ENCODE peak calls at places on chromosomes 16 and 17, in nine cellular contexts. A, V, N, F, H, D, R, K and L are unnamed samples.

GRCh38 chr16:88957456-88957767 is 19.6 kb downstream of the CBFA2T3 start:
- DNase-seq in A (no peak), V (no peak), N (no peak), F (no peak), H (no peak), D (no peak), R (no peak), K (no peak), L (no peak)

GRCh38 chr17:67211742-67212141 is 33.3 kb downstream of the HELZ start:
- DNase-seq in A (no peak), V (no peak), N (no peak), F (no peak), H (peak; percentile 42), D (peak; percentile 10), R (no peak), K (no peak), L (no peak)

GRCh38 chr17:57985675-57985974 is 2.4 kb downstream of the VEZF1 start:
- DNase-seq in A (no peak), V (no peak), N (no peak), F (no peak), H (peak; percentile 84), D (peak; percentile 60), R (no peak), K (no peak), L (no peak)

GRCh38 chr16:30957456-30958163 is at the start of gene SETD1A:
- DNase-seq in A (peak; percentile 98), V (peak; percentile 97), N (peak; percentile 86), F (peak; percentile 94), H (peak; percentile 95), D (peak; percentile 96), R (peak; percentile 95), K (peak; percentile 69), L (peak; percentile 97)

GRCh38 chr16:84367750-84368320 is 503 bp upstream of the ATP2C2 start:
- DNase-seq in A (no peak), V (no peak), N (no peak), F (no peak), H (no peak), D (no peak), R (no peak), K (no peak), L (peak; percentile 42)

GRCh38 chr17:45394913-45395568 is 37.6 kb downstream of the ARHGAP27 start:
- DNase-seq in A (peak; percentile 84), V (peak; percentile 29), N (peak; percentile 34), F (peak; percentile 53), H (peak; percentile 86), D (peak; percentile 90), R (no peak), K (peak; percentile 26), L (peak; percentile 16)

GRCh38 chr16:87936375-87937230 is at the start of gene CA5A:
- DNase-seq in A (no peak), V (no peak), N (no peak), F (no peak), H (no peak), D (no peak), R (no peak), K (no peak), L (no peak)

GRCh38 chr17:35373532-35373983 is at the start of gene SLFN11:
- DNase-seq in A (peak; percentile 33), V (peak; percentile 85), N (peak; percentile 34), F (peak; percentile 94), H (peak; percentile 98), D (peak; percentile 95), R (peak; percentile 64), K (peak; percentile 94), L (peak; percentile 73)

GRCh38 chr17:56028837-56029236 is 124.4 kb upstream of the ANKFN1 start:
- DNase-seq in A (no peak), V (no peak), N (no peak), F (no peak), H (no peak), D (no peak), R (no peak), K (no peak), L (no peak)

GRCh38 chr16:59249049-59249448 is 514.9 kb upstream of the GOT2 start:
- DNase-seq in A (no peak), V (no peak), N (no peak), F (no peak), H (no peak), D (no peak), R (no peak), K (no peak), L (no peak)

GRCh38 chr16:83882118-83882879 is 16.6 kb upstream of the MLYCD start:
- DNase-seq in A (no peak), V (no peak), N (no peak), F (no peak), H (no peak), D (no peak), R (no peak), K (no peak), L (no peak)

GRCh38 chr17:66715745-66716156 is 119.2 kb upstream of the CACNG5 start:
- DNase-seq in A (peak; percentile 18), V (peak; percentile 12), N (no peak), F (peak; percentile 60), H (peak; percentile 44), D (peak; percentile 75), R (no peak), K (peak; percentile 62), L (peak; percentile 82)

GRCh38 chr17:27644586-27644985 is 13.6 kb downstream of the LGALS9 start:
- DNase-seq in A (no peak), V (no peak), N (no peak), F (no peak), H (no peak), D (no peak), R (peak; percentile 31), K (no peak), L (no peak)

GRCh38 chr16:35431829-35432663 is 1972.6 kb downstream of the TP53TG3F start:
- DNase-seq in A (no peak), V (no peak), N (no peak), F (no peak), H (no peak), D (no peak), R (no peak), K (no peak), L (no peak)

GRCh38 chr16:16925432-16925831 is 545.3 kb downstream of the XYLT1 start:
- DNase-seq in A (no peak), V (no peak), N (no peak), F (no peak), H (no peak), D (no peak), R (no peak), K (no peak), L (no peak)